ENCODE peak calls at places on chromosome X, in six cellular contexts. One of them, this sample, is unnamed.

GRCh38 chrX:21989415-21989814 is 42.7 kb upstream of the PHEX start:
- DNase-seq in BJ: no peak
- DNase-seq in spleen: no peak
- DNase-seq in AG09309: no peak
- DNase-seq in GM06990: no peak
- DNase-seq in IMR-90: no peak
- DNase-seq in this sample: no peak

GRCh38 chrX:34877451-34877850 is 65.1 kb upstream of the FAM47B start:
- DNase-seq in GM06990: no peak
- DNase-seq in AG09309: no peak
- DNase-seq in IMR-90: peak
- DNase-seq in BJ: no peak
- DNase-seq in spleen: no peak
- DNase-seq in this sample: peak

GRCh38 chrX:57952320-57952678 is 42.0 kb upstream of the ZXDA start:
- DNase-seq in IMR-90: no peak
- DNase-seq in spleen: peak
- DNase-seq in BJ: no peak
- DNase-seq in GM06990: no peak
- DNase-seq in AG09309: no peak
- DNase-seq in this sample: no peak

GRCh38 chrX:15515931-15516330 is 15.3 kb downstream of the BMX start:
- DNase-seq in BJ: no peak
- DNase-seq in spleen: no peak
- DNase-seq in GM06990: no peak
- DNase-seq in IMR-90: no peak
- DNase-seq in AG09309: no peak
- DNase-seq in this sample: no peak

GRCh38 chrX:1165535-1166196 is 46.8 kb downstream of the CRLF2 start:
- DNase-seq in GM06990: no peak
- DNase-seq in spleen: peak
- DNase-seq in IMR-90: no peak
- DNase-seq in AG09309: no peak
- DNase-seq in BJ: no peak
- DNase-seq in this sample: no peak

GRCh38 chrX:1222511-1223252 is 10.2 kb upstream of the CRLF2 start:
- DNase-seq in IMR-90: no peak
- DNase-seq in GM06990: no peak
- DNase-seq in BJ: no peak
- DNase-seq in AG09309: no peak
- DNase-seq in spleen: no peak
- DNase-seq in this sample: peak

GRCh38 chrX:118350221-118350620 is 4.3 kb downstream of the WDR44 start:
- DNase-seq in AG09309: no peak
- DNase-seq in IMR-90: peak
- DNase-seq in BJ: no peak
- DNase-seq in GM06990: no peak
- DNase-seq in spleen: no peak
- DNase-seq in this sample: peak

GRCh38 chrX:11470231-11470630 is 177.0 kb downstream of the AMELX start:
- DNase-seq in BJ: peak
- DNase-seq in AG09309: peak
- DNase-seq in spleen: no peak
- DNase-seq in GM06990: no peak
- DNase-seq in IMR-90: peak
- DNase-seq in this sample: peak

GRCh38 chrX:67614414-67614813 is 70.6 kb downstream of the AR start:
- DNase-seq in BJ: peak
- DNase-seq in IMR-90: peak
- DNase-seq in AG09309: peak
- DNase-seq in spleen: no peak
- DNase-seq in GM06990: no peak
- DNase-seq in this sample: peak

GRCh38 chrX:81174286-81174685 is 27.4 kb downstream of the HMGN5 start:
- DNase-seq in spleen: no peak
- DNase-seq in AG09309: no peak
- DNase-seq in BJ: no peak
- DNase-seq in GM06990: no peak
- DNase-seq in IMR-90: peak
- DNase-seq in this sample: peak

GRCh38 chrX:120732461-120732860 is 102.6 kb upstream of the C1GALT1C1 start:
- DNase-seq in IMR-90: no peak
- DNase-seq in AG09309: no peak
- DNase-seq in spleen: no peak
- DNase-seq in GM06990: no peak
- DNase-seq in BJ: no peak
- DNase-seq in this sample: no peak

DNA sequence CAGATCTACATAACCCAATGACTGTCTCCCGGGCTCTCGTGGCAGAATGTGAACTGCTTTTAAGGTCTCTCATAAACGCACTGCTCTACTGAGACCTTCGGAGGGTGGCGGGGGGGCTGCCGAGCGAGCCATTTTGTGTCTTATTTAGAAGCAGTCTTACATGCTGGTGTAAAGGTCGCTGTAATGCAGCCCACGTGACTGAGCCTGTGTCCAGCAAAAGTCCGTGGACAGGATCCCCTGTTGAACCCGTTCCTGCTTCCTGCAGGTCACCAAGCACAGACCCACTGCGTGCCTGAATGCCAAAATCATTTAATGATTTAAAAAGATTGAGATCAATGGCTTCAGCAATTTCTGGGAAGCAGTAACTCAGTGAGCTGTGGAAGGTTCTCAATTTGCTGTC is 415.9 kb downstream of the BCOR start:
- DNase-seq in GM06990: no peak
- DNase-seq in IMR-90: no peak
- DNase-seq in BJ: no peak
- DNase-seq in spleen: no peak
- DNase-seq in AG09309: no peak
- DNase-seq in this sample: no peak
- TF ChIP-seq CTCF in GM06990: no peak
- TF ChIP-seq CTCF in IMR-90: no peak
- TF ChIP-seq CTCF in BJ: no peak
- TF ChIP-seq CTCF in spleen: no peak
- TF ChIP-seq CTCF in AG09309: no peak
- TF ChIP-seq CTCF in this sample: no peak

DNA sequence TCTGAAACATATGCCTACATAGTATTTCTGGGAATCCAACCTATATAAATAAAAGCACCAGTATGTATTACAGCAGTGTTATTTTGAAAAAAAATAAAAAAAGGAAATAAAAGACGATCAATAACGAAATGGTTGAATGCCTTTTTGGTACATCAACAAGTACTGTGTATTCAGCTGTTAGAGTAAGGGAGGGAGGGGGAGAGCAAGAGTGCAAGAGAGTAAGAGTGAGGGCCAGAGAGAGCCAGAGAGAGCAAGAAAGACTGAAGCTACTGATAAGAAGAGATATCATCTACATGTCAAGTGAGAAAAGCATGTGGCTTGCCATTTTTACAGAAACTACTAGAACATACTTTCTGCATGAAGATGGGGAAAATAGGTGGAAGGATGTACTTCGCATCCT is 1.8 kb downstream of the SPIN4 start:
- DNase-seq in spleen: no peak
- DNase-seq in IMR-90: no peak
- DNase-seq in AG09309: no peak
- DNase-seq in BJ: no peak
- DNase-seq in GM06990: no peak
- DNase-seq in this sample: peak
- H3K4me3 ChIP-seq in spleen: no peak
- H3K4me3 ChIP-seq in IMR-90: no peak
- H3K4me3 ChIP-seq in AG09309: no peak
- H3K4me3 ChIP-seq in BJ: no peak
- H3K4me3 ChIP-seq in GM06990: peak
- H3K4me3 ChIP-seq in this sample: peak

GRCh38 chrX:17007134-17007768 is 60.8 kb downstream of the REPS2 start:
- DNase-seq in GM06990: no peak
- DNase-seq in BJ: no peak
- DNase-seq in spleen: no peak
- DNase-seq in IMR-90: no peak
- DNase-seq in AG09309: no peak
- DNase-seq in this sample: peak
- TF ChIP-seq CTCF in GM06990: peak
- TF ChIP-seq CTCF in BJ: no peak
- TF ChIP-seq CTCF in spleen: no peak
- TF ChIP-seq CTCF in IMR-90: no peak
- TF ChIP-seq CTCF in AG09309: peak
- TF ChIP-seq CTCF in this sample: peak

DNA sequence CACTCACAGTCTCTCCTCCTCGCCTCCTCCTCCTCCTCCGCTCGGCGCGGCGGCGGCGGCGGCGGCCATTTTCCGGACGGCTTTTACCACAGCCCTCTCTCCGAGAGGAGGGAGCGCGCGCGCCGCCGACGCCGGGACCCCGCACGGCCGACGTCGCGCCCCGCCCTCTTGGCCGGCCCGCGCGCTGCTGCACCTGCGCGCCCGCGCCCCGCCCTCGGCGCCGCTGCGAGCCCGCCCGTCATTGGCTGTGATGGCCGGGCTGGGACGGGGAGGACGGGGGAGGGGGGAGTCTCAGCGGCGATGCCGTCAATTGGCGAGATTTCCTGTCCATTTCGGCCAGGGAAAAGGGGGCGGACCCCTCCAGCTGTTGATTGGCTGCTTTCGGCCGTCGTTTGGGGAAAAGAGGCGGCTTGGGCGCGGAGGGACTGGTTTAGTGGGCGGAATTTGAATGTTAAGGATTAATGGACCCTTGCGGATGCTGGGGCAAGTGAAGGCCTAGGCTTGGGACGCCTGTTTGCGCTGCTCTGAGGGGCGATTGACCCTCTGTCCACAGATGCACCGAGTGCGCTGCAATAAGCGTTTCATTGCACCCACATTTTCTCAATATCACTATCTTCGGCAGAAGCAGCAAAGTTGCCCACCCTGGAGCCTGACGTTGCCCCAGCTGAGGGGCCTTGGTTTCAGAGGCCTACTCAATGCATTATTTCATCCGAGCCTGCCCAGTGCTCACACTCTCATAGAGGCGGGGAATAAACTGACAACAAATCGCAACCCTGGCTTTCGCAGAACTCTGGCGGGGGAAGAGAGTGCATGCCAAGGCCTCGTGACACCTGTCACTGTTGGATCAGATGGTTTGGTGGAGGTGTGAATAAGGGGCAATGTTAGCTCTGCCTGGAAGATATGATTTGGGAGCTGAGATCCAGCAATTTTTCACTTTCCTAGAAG is at the start of gene MECP2:
- DNase-seq in BJ: peak
- DNase-seq in AG09309: peak
- DNase-seq in IMR-90: peak
- DNase-seq in GM06990: peak
- DNase-seq in spleen: peak
- DNase-seq in this sample: peak
- H3K4me3 ChIP-seq in BJ: peak
- H3K4me3 ChIP-seq in AG09309: peak
- H3K4me3 ChIP-seq in IMR-90: peak
- H3K4me3 ChIP-seq in GM06990: peak
- H3K4me3 ChIP-seq in spleen: peak
- H3K4me3 ChIP-seq in this sample: peak

GRCh38 chrX:102126863-102127262 is 1.4 kb downstream of the TCEAL2 start:
- DNase-seq in GM06990: no peak
- DNase-seq in AG09309: no peak
- DNase-seq in IMR-90: no peak
- DNase-seq in spleen: no peak
- DNase-seq in BJ: no peak
- DNase-seq in this sample: no peak

DNA sequence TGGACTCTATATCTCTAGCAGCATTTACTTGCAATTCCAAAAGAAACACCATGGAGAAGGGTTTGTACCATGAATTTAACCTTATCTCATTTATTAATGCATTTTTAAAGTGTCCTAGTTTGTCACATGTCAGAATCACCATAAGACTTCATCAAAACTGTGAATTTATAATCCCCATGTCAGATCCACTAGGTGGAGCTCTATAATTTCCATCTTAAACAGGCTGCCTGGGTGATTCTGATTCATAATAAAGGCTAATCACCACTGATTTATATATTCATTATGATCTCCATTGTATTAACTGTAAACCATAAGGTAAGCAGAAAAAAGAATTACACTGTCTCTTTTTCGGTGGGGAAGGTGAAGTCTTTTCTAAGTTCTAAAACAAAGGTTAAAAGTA is 4.0 kb downstream of the TCEAL2 start:
- DNase-seq in IMR-90: peak
- DNase-seq in GM06990: no peak
- DNase-seq in spleen: no peak
- DNase-seq in AG09309: no peak
- DNase-seq in BJ: no peak
- DNase-seq in this sample: no peak
- TF ChIP-seq CTCF in IMR-90: peak
- TF ChIP-seq CTCF in GM06990: peak
- TF ChIP-seq CTCF in spleen: no peak
- TF ChIP-seq CTCF in AG09309: peak
- TF ChIP-seq CTCF in BJ: peak
- TF ChIP-seq CTCF in this sample: no peak

GRCh38 chrX:24014388-24015018 is 12.5 kb downstream of the KLHL15 start:
- DNase-seq in GM06990: no peak
- DNase-seq in spleen: no peak
- DNase-seq in IMR-90: peak
- DNase-seq in AG09309: no peak
- DNase-seq in BJ: no peak
- DNase-seq in this sample: no peak
- H3K4me3 ChIP-seq in GM06990: no peak
- H3K4me3 ChIP-seq in spleen: no peak
- H3K4me3 ChIP-seq in IMR-90: no peak
- H3K4me3 ChIP-seq in AG09309: no peak
- H3K4me3 ChIP-seq in BJ: no peak
- H3K4me3 ChIP-seq in this sample: no peak